ENCODE peak calls at places on chromosomes 1 and 21, in nine cellular contexts. V is fibroblast of lung, Q is astrocyte of the spinal cord, N is head of caudate nucleus, E is RKO, X is Panc1, T is fibroblast of mammary gland, Z is EL, K is kidney. C is an unnamed sample.

GRCh38 chr1:184533049-184533448 is 146.2 kb downstream of the C1orf21 start:
- DNase-seq in V (no peak), Q (no peak), N (no peak), E (no peak), X (no peak), T (no peak), Z (no peak), K (no peak), C (peak)

GRCh38 chr1:247496581-247497285 is 38.8 kb upstream of the OR2B11 start:
- DNase-seq in V (no peak), Q (no peak), N (no peak), E (no peak), X (no peak), T (no peak), Z (peak), K (no peak), C (no peak)

GRCh38 chr21:36156815-36157670 is at the start of gene DOP1B:
- DNase-seq in V (no peak), Q (no peak), N (no peak), E (no peak), X (no peak), T (no peak), Z (peak), K (peak), C (peak)

GRCh38 chr1:153922076-153922837 is 515 bp downstream of the GATAD2B start:
- DNase-seq in V (no peak), Q (peak), N (peak), E (peak), X (no peak), T (peak), Z (peak), K (peak), C (peak)

GRCh38 chr1:228548788-228549187 is 61.6 kb downstream of the RNF187 start:
- DNase-seq in V (no peak), Q (no peak), N (no peak), E (no peak), X (no peak), T (no peak), Z (no peak), K (no peak), C (peak)

GRCh38 chr1:159864262-159864661 is 1.8 kb upstream of the VSIG8 start:
- DNase-seq in V (no peak), Q (no peak), N (no peak), E (no peak), X (no peak), T (no peak), Z (no peak), K (no peak), C (no peak)

GRCh38 chr21:36976882-36977651 is 10.6 kb upstream of the HLCS start:
- DNase-seq in V (peak), Q (peak), N (no peak), E (peak), X (peak), T (peak), Z (peak), K (no peak), C (peak)

GRCh38 chr1:118988186-118989005 is at the start of gene TBX15:
- DNase-seq in V (no peak), Q (peak), N (no peak), E (no peak), X (no peak), T (peak), Z (no peak), K (no peak), C (no peak)

GRCh38 chr1:93722081-93723031 is 40.7 kb upstream of the BCAR3 start:
- DNase-seq in V (no peak), Q (no peak), N (no peak), E (no peak), X (no peak), T (no peak), Z (no peak), K (no peak), C (peak)

GRCh38 chr1:101781437-101781836 is 215.3 kb downstream of the OLFM3 start:
- DNase-seq in V (peak), Q (peak), N (no peak), E (peak), X (no peak), T (peak), Z (peak), K (no peak), C (no peak)

GRCh38 chr1:66317156-66317543 is 216.8 kb upstream of the SGIP1 start:
- DNase-seq in V (no peak), Q (no peak), N (no peak), E (no peak), X (no peak), T (no peak), Z (no peak), K (no peak), C (no peak)

GRCh38 chr1:224506141-224506814 is 71.7 kb upstream of the WDR26 start:
- DNase-seq in V (peak), Q (no peak), N (no peak), E (no peak), X (no peak), T (peak), Z (peak), K (no peak), C (no peak)

GRCh38 chr1:205518616-205519540 is 14.4 kb downstream of the CDK18 start:
- DNase-seq in V (no peak), Q (no peak), N (peak), E (no peak), X (no peak), T (no peak), Z (no peak), K (no peak), C (no peak)

GRCh38 chr1:27137022-27137542 is 17.8 kb downstream of the SLC9A1 start:
- DNase-seq in V (no peak), Q (no peak), N (no peak), E (no peak), X (no peak), T (no peak), Z (peak), K (peak), C (no peak)

GRCh38 chr1:181626252-181626938 is 143.1 kb downstream of the CACNA1E start:
- DNase-seq in V (no peak), Q (no peak), N (no peak), E (no peak), X (no peak), T (no peak), Z (no peak), K (no peak), C (no peak)

GRCh38 chr1:83742446-83742845 is 256.5 kb downstream of the TTLL7 start:
- DNase-seq in V (no peak), Q (no peak), N (no peak), E (no peak), X (no peak), T (no peak), Z (peak), K (no peak), C (no peak)

GRCh38 chr1:6923012-6923805 is 138.0 kb downstream of the CAMTA1 start:
- DNase-seq in V (no peak), Q (no peak), N (no peak), E (no peak), X (no peak), T (no peak), Z (no peak), K (no peak), C (no peak)

GRCh38 chr21:44335266-44336059 is 3.7 kb downstream of the CFAP410 start:
- DNase-seq in V (no peak), Q (no peak), N (no peak), E (no peak), X (no peak), T (no peak), Z (no peak), K (no peak), C (no peak)

GRCh38 chr1:15741183-15741850 is 982 bp upstream of the TMEM82 start:
- DNase-seq in V (peak), Q (peak), N (peak), E (peak), X (peak), T (peak), Z (peak), K (peak), C (peak)

GRCh38 chr1:227730630-227731151 is 4.4 kb downstream of the JMJD4 start:
- DNase-seq in V (no peak), Q (no peak), N (no peak), E (no peak), X (no peak), T (no peak), Z (no peak), K (no peak), C (no peak)